ENCODE peak calls at places on chromosomes 2 and 18, in seven cellular contexts. T is left lung; B is endothelial cell; A is lower lobe of right lung; R is foreskin fibroblast; N is pancreas; Z is CD4-positive, alpha-beta T cell. C is an unnamed sample.

GRCh38 chr2:173754169-173754568 is 211.0 kb downstream of the SP3 start:
- DNase-seq in A (no peak), B (no peak), Z (no peak), N (no peak), T (no peak), R (no peak), C (no peak)

GRCh38 chr2:119251652-119252051 is 28.0 kb downstream of the STEAP3 start:
- DNase-seq in Z (no peak), A (no peak), N (no peak), B (no peak), R (no peak), T (no peak), C (no peak)

GRCh38 chr18:35616664-35617423 is 35.3 kb downstream of the GALNT1 start:
- DNase-seq in R (peak), A (peak), T (peak), B (peak), Z (peak), N (no peak), C (peak)

GRCh38 chr2:4354678-4355077 is 651.3 kb downstream of the DCDC2C start:
- DNase-seq in A (no peak), T (no peak), R (no peak), N (peak), Z (no peak), B (peak), C (no peak)

GRCh38 chr2:234178309-234179030 is 128.0 kb downstream of the SPP2 start:
- DNase-seq in N (no peak), B (no peak), A (no peak), R (peak), Z (no peak), T (peak), C (no peak)

GRCh38 chr2:44170337-44170736 is 1.7 kb downstream of the PPM1B start:
- DNase-seq in R (peak), A (no peak), Z (no peak), B (no peak), N (no peak), T (no peak), C (no peak)

GRCh38 chr2:20523798-20524197 is 76.9 kb downstream of the RHOB start:
- DNase-seq in R (no peak), N (no peak), Z (no peak), A (no peak), T (peak), B (no peak), C (no peak)

GRCh38 chr2:120846406-120847095 is 110.9 kb downstream of the GLI2 start:
- DNase-seq in N (no peak), A (peak), Z (no peak), B (no peak), R (no peak), T (no peak), C (no peak)

GRCh38 chr2:140734992-140735391 is 1395.8 kb downstream of the LRP1B start:
- DNase-seq in T (no peak), N (no peak), R (no peak), B (no peak), Z (no peak), A (no peak), C (no peak)

GRCh38 chr18:58004317-58004716 is 39.7 kb upstream of the NEDD4L start:
- DNase-seq in R (peak), Z (no peak), T (no peak), N (no peak), A (no peak), B (no peak), C (no peak)

GRCh38 chr2:224849264-224849663 is 133.1 kb upstream of the CCDC195 start:
- DNase-seq in A (no peak), B (no peak), Z (no peak), R (no peak), T (no peak), N (no peak), C (no peak)

GRCh38 chr2:181239400-181239799 is 217.8 kb upstream of the ITGA4 start:
- DNase-seq in T (no peak), R (no peak), Z (no peak), A (no peak), N (no peak), B (no peak), C (no peak)
- TF ChIP-seq CTCF in T (no peak), R (no peak), Z (no peak), A (no peak), N (no peak), B (peak), C (peak)

GRCh38 chr2:109586687-109587086 is 27.1 kb downstream of the SEPTIN10 start:
- DNase-seq in B (no peak), T (no peak), R (no peak), N (no peak), Z (no peak), A (no peak), C (no peak)

DNA sequence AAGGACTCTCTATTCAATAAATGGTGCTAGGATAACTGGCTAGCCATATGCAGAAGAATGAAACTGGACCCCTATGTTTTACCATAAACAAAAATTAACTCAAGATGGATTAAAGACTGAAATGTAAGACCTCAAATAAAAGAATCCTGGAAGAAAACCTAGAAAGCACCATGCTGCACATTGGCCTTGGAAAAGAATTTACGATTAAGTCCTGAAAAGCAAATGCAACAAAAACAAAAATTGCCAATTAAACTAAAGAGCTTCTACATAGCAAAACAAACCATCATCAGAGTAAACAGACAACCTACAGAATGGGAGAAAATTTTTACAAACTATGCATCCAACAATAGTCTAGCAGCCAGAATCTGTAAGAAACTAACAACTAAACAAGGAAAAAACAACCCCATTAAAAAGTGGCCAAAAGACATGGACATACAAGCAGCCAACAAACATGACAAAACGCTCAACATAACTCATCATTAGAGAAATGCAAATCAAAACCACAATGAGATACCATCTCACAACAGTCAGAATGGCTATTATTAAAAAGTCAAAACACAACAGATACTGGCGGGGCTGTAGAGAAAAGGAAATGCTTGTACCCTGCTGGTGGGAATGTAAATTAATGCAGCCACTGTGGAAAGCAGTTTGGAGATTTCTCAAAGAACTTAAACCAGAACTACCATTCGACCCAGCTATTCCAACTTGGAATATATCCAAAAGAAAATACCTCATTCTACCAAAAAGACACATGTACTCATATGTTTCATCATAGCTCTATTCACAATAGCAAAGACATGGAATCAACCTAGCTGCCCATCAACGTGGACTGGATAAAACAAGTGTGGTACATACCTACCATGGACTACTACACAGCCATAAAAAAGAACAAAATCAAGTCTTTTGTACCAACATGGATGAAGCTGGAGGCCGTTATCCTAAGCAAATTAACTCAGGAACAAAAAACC is 30.6 kb downstream of the SEPTIN10 start:
- DNase-seq in Z (no peak), T (no peak), A (no peak), N (no peak), B (no peak), R (no peak), C (no peak)
- TF ChIP-seq CTCF in Z (no peak), T (no peak), A (no peak), N (no peak), B (peak), R (peak), C (no peak)

DNA sequence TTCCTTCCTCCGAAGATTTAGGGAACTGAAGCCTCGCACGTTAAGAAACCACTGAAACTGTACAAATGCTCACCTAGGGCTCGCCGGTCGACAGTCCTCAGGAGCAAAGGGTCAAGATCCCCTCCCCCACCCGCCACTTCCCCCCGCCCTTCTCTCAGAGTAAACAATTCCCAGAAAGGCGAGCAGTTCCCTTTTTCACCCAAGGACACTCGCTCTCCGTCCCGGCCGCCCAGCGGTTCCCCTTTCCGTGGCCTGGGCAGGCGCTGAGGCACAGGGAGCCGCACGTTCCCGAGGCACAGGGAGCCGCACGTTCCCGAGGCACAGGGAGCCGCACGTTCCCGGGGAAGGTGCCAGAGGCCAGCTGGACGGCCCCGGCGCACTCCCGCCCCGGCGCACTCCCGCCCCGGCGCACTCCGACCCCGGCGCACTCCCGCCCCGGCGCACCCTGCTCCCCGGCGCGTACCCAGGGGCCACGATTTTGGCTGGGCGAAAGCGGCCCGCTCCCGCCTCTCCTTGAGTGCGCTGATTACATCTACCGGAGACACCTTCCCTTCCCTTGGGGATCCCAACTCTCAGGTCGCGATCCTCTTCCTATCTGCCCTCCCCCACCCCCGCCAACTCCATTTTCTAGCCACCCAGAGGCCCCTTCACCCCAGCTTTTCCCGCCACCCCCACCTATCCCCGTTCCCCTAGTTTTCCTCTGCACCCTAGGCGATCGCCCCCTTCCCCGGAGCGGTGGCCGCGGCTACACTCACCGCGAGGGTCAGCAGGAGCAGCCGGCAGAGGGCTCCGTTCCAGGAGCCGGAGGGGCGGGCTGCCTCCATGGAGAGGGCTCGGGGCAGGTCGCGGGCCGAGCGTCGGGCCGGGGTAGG is 837 bp downstream of the DSC2 start:
- DNase-seq in N (peak), Z (no peak), A (peak), T (peak), R (no peak), B (peak), C (peak)
- TF ChIP-seq CTCF in N (no peak), Z (no peak), A (no peak), T (no peak), R (no peak), B (peak), C (no peak)

GRCh38 chr2:11904029-11904428 is 157.6 kb downstream of the LPIN1 start:
- DNase-seq in B (no peak), N (no peak), R (no peak), T (peak), Z (no peak), A (peak), C (peak)
- TF ChIP-seq CTCF in B (no peak), N (no peak), R (no peak), T (no peak), Z (no peak), A (no peak), C (peak)

DNA sequence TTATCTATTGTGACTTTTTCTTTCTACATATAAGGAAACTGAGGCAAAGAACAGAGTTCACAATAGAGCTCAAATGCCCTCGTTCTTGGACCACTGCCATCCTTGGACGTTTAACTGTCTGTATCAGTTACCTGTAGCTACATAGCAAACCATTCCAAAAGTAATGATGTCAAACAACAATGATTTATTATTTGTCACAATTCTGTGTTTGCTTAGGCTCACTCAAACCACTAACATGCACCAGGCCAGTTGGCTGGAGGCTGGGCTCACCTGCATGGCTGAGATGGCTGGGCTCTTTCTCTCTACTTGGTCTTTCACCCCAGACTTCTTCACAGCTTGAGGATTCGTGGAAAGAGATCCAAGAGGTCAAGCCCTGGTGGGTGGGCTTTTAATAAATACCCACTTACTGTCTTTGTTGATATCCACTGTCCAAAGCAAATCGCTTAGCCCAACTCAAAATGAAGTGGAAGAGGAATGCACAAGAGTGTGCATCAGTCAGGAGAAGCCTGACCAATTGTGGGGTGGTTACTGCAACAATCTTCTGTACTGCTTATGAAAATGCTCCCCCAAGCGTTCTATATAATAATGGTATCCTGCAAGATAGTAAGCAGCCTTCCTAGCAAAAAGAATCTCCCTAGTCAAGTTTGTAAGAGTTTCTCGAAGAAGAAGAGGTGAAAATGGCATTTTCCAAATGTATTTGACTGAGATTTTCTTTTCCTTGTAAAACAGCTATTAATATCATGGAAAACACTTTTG is 163.5 kb upstream of the NT5C1B start:
- DNase-seq in R (peak), B (no peak), T (no peak), N (no peak), A (no peak), Z (no peak), C (no peak)
- TF ChIP-seq CTCF in R (no peak), B (no peak), T (no peak), N (no peak), A (no peak), Z (no peak), C (no peak)

GRCh38 chr2:51998890-51999289 is 967.0 kb upstream of the NRXN1 start:
- DNase-seq in A (no peak), B (no peak), N (no peak), T (no peak), R (no peak), Z (no peak), C (no peak)

GRCh38 chr2:52000156-52000855 is 968.4 kb upstream of the NRXN1 start:
- DNase-seq in R (peak), N (no peak), A (no peak), B (no peak), T (no peak), Z (no peak), C (no peak)

GRCh38 chr2:51996569-51996917 is 964.6 kb upstream of the NRXN1 start:
- DNase-seq in R (no peak), B (no peak), N (no peak), Z (no peak), A (no peak), T (no peak), C (no peak)

GRCh38 chr2:51995293-51995692 is 963.4 kb upstream of the NRXN1 start:
- DNase-seq in T (no peak), B (no peak), A (no peak), R (peak), N (no peak), Z (no peak), C (no peak)

GRCh38 chr2:51997571-51997970 is 965.6 kb upstream of the NRXN1 start:
- DNase-seq in A (no peak), N (no peak), Z (no peak), R (peak), T (no peak), B (no peak), C (no peak)
- TF ChIP-seq CTCF in A (no peak), N (no peak), Z (no peak), R (no peak), T (no peak), B (no peak), C (no peak)

DNA sequence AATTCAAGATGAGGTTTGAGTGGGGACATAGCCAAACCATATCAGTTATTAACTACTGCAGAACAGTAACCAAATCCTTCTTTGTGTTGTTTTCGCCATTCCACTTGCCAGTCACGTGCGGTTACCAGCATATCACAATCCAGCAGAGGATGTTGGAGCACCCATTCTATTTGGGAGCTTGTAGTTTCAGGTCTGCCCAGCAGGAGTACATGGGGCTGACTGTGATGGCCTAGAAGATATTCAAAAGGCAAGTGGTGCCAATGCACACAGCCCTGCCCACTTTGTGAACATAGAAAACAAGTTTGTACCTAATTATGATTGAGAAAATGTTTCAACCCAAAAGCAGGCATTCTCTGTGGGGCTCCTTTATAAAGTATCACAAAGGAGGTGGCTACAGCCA is 57.0 kb downstream of the ZNF519 start:
- DNase-seq in B (no peak), T (no peak), A (no peak), R (no peak), Z (no peak), N (no peak), C (no peak)
- TF ChIP-seq CTCF in B (peak), T (no peak), A (no peak), R (no peak), Z (no peak), N (no peak), C (no peak)